ENCODE peak calls at places on chromosome 6, in five cellular contexts. W is breast epithelium, T is left ventricle myocardium inferior, O is tibial artery, A is IMR-90. Q is an unnamed sample.

GRCh38 chr6:13715444-13715883 is 3.8 kb upstream of the RANBP9 start:
- DNase-seq in W (no peak), T (no peak), O (no peak), A (no peak), Q (no peak)

GRCh38 chr6:39056191-39056590 is 7.6 kb downstream of the GLP1R start:
- DNase-seq in W (no peak), T (no peak), O (no peak), A (no peak), Q (no peak)

GRCh38 chr6:4931530-4932505 is 72.0 kb downstream of the RPP40 start:
- DNase-seq in W (no peak), T (no peak), O (no peak), A (no peak), Q (no peak)

GRCh38 chr6:48403587-48403986 is 292.6 kb upstream of the PTCHD4 start:
- DNase-seq in W (no peak), T (no peak), O (no peak), A (no peak), Q (no peak)

GRCh38 chr6:62272118-62272517 is 13.9 kb downstream of the KHDRBS2 start:
- DNase-seq in W (no peak), T (no peak), O (no peak), A (no peak), Q (no peak)

GRCh38 chr6:15431762-15432495 is 186.1 kb downstream of the JARID2 start:
- DNase-seq in W (no peak), T (no peak), O (no peak), A (peak; percentile 59), Q (peak; percentile 90)

GRCh38 chr6:7417684-7418083 is 28.1 kb downstream of the RIOK1 start:
- DNase-seq in W (no peak), T (no peak), O (no peak), A (peak; percentile 48), Q (no peak)

GRCh38 chr6:3706547-3707467 is 44.7 kb downstream of the PXDC1 start:
- DNase-seq in W (no peak), T (no peak), O (no peak), A (peak; percentile 18), Q (no peak)

GRCh38 chr6:148177589-148178233 is 164.9 kb upstream of the SASH1 start:
- DNase-seq in W (peak; percentile 63), T (peak; percentile 69), O (peak; percentile 76), A (peak; percentile 68), Q (peak; percentile 21)

GRCh38 chr6:167706313-167707109 is 120.2 kb upstream of the AFDN start:
- DNase-seq in W (no peak), T (no peak), O (no peak), A (no peak), Q (no peak)

DNA sequence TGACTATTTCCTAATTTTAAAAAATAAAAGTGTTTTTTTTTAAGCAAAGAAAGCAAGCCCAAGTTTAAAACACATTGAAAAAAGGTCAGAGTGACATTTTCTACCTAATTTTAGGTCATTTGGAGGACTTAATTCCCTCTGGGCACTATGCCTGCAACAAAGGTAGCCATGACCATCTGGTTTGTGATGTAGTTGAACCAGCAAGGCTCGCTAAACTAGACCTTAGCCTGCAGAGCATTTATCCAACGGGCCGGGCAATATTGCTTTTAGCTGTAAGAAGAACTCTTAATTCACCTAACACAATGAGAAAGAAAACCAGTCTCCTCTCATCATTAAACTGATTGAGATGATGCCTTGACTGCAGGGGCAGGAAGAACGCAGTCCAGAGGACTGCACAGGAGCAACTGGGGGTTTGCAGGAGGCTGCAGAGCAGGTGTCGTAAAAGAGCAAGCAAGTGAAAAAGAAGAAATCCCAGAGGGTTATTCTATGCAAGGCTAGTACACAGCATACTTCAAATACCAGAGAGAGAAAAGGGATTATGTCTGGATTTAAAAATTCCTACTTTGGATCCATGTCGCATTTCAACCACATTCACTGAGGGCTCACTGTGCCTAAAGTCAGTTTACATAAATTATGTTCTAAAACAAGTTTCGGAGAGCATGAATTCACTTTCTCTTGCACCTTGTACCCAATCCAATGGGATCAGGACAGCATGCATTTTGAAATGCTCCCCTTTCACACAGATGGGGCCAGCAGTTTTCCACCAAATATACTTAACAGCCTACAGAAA is 12.8 kb downstream of the TRAF3IP2 start:
- DNase-seq in W (no peak), T (no peak), O (no peak), A (no peak), Q (no peak)
- H3K4me3 ChIP-seq in W (no peak overlapping the region), T (no peak overlapping the region), O (no peak overlapping the region), A (no peak overlapping the region), Q (peak overlapping the region; percentile 35)

GRCh38 chr6:151022492-151022891 is 157.0 kb downstream of the MTHFD1L start:
- DNase-seq in W (no peak), T (no peak), O (no peak), A (no peak), Q (no peak)
- H3K4me3 ChIP-seq in W (no peak overlapping the region), T (no peak overlapping the region), O (no peak overlapping the region), A (no peak overlapping the region), Q (no peak overlapping the region)

GRCh38 chr6:27333642-27334040 is 21.6 kb upstream of the POM121L2 start:
- DNase-seq in W (no peak), T (no peak), O (no peak), A (no peak), Q (no peak)

GRCh38 chr6:27334141-27334540 is 22.1 kb upstream of the POM121L2 start:
- DNase-seq in W (no peak), T (no peak), O (no peak), A (no peak), Q (no peak)

GRCh38 chr6:27327023-27327742 is 15.1 kb upstream of the POM121L2 start:
- DNase-seq in W (no peak), T (no peak), O (no peak), A (no peak), Q (no peak)

DNA sequence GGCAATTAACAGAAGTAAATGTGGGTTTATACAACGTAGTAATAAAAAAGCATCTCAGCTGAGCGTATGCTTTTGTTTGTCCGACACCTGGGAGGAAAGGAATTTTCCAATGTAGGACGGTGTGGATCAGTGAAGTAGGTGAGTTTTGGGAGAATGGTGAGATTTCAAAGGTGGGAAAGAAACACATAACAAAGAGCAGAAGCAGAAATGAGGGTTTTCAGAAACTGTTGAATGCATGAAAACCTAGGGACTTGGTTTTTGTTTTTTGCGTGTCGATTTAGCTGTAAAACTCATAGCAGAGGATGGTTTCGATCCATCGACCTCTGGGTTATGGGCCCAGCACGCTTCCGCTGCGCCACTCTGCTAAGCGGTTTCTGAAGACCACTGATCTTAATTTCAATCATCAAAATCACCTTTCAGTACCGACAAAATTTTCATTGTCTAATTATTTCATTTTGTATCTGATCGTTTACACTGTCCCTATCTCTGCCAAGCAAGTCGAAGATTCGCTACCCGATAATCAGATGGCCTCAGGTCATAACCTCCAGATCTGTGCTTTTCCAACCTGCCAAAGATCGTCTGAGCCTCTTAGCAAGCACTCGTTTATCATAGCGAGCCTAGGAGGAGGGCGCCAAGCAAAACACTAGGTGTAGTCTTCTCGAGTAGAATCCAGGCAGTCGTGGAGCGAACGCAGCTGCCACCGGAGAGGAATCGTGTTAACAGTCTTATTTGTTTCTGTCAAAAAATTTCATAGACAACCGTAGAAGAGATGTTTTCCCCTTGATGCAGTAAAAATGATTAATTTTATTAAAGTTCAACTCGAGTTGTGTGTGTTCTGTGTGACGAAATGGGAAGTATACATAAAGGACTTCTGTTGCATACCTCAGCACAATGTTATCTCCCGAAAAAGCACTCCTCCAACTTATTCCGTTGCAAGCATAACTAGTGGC is 20.9 kb upstream of the POM121L2 start:
- DNase-seq in W (no peak), T (no peak), O (no peak), A (peak; percentile 71), Q (no peak)
- H3K4me3 ChIP-seq in W (peak overlapping the region; percentile 37), T (peak overlapping the region; percentile 46), O (no peak overlapping the region), A (peak overlapping the region; percentile 68), Q (no peak overlapping the region)

DNA sequence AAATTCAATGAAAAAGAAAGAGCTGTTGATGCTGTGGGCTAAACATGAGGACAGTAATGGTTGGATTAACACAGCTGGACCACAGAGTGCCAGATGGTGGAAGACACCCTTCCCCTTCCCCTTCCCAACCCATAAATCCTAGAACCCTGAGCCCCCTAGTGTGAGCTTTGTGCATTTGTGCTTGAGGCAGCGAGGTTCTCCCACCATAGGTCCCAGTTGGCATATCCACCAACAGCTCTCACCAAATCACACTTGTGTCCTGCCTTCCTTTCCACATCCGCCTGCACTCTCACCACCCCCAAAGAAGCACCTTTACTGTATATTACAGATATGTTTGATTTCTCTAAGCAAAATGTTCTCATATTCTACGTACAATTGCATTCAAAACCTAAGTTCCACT is 32.8 kb upstream of the HBS1L start:
- DNase-seq in W (no peak), T (no peak), O (no peak), A (no peak), Q (no peak)
- H3K4me3 ChIP-seq in W (no peak overlapping the region), T (no peak overlapping the region), O (no peak overlapping the region), A (no peak overlapping the region), Q (no peak overlapping the region)

Q was measured in gastrocnemius medialis.